ENCODE peak calls at places on chromosomes 11 and 22, in nine cellular contexts. One of them, this sample, is unnamed.

GRCh38 chr11:9069256-9069655 is 22.1 kb downstream of the SCUBE2 start:
- DNase-seq in upper lobe of right lung: no peak
- DNase-seq in right lobe of liver: no peak
- DNase-seq in substantia nigra: no peak
- DNase-seq in CD4-positive, alpha-beta T cell: no peak
- DNase-seq in heart right ventricle: no peak
- DNase-seq in GM23248: no peak
- DNase-seq in SJSA1: no peak
- DNase-seq in left ventricle myocardium inferior: no peak
- DNase-seq in this sample: no peak

GRCh38 chr11:113850188-113850587 is 25.2 kb downstream of the USP28 start:
- DNase-seq in upper lobe of right lung: no peak
- DNase-seq in SJSA1: no peak
- DNase-seq in right lobe of liver: no peak
- DNase-seq in heart right ventricle: no peak
- DNase-seq in GM23248: no peak
- DNase-seq in left ventricle myocardium inferior: no peak
- DNase-seq in CD4-positive, alpha-beta T cell: no peak
- DNase-seq in substantia nigra: no peak
- DNase-seq in this sample: no peak

GRCh38 chr22:45548991-45549736 is 46.5 kb downstream of the FBLN1 start:
- DNase-seq in right lobe of liver: no peak
- DNase-seq in CD4-positive, alpha-beta T cell: no peak
- DNase-seq in GM23248: peak
- DNase-seq in upper lobe of right lung: no peak
- DNase-seq in substantia nigra: no peak
- DNase-seq in left ventricle myocardium inferior: peak
- DNase-seq in SJSA1: peak
- DNase-seq in heart right ventricle: no peak
- DNase-seq in this sample: no peak

GRCh38 chr22:35548762-35549106 is 8.1 kb downstream of the RASD2 start:
- DNase-seq in GM23248: no peak
- DNase-seq in right lobe of liver: no peak
- DNase-seq in heart right ventricle: no peak
- DNase-seq in upper lobe of right lung: no peak
- DNase-seq in substantia nigra: no peak
- DNase-seq in CD4-positive, alpha-beta T cell: no peak
- DNase-seq in SJSA1: no peak
- DNase-seq in left ventricle myocardium inferior: no peak
- DNase-seq in this sample: no peak

GRCh38 chr11:27209562-27210005 is 153.4 kb downstream of the CCDC34 start:
- DNase-seq in SJSA1: peak
- DNase-seq in CD4-positive, alpha-beta T cell: no peak
- DNase-seq in right lobe of liver: no peak
- DNase-seq in GM23248: peak
- DNase-seq in left ventricle myocardium inferior: peak
- DNase-seq in upper lobe of right lung: no peak
- DNase-seq in heart right ventricle: peak
- DNase-seq in substantia nigra: no peak
- DNase-seq in this sample: no peak

GRCh38 chr22:31275018-31275417 is 17.3 kb downstream of the PIK3IP1 start:
- DNase-seq in right lobe of liver: no peak
- DNase-seq in left ventricle myocardium inferior: no peak
- DNase-seq in substantia nigra: no peak
- DNase-seq in heart right ventricle: no peak
- DNase-seq in GM23248: no peak
- DNase-seq in SJSA1: no peak
- DNase-seq in upper lobe of right lung: no peak
- DNase-seq in CD4-positive, alpha-beta T cell: no peak
- DNase-seq in this sample: no peak

GRCh38 chr22:34390400-34390799 is 470.1 kb upstream of the LARGE1 start:
- DNase-seq in substantia nigra: no peak
- DNase-seq in heart right ventricle: no peak
- DNase-seq in CD4-positive, alpha-beta T cell: no peak
- DNase-seq in right lobe of liver: no peak
- DNase-seq in SJSA1: no peak
- DNase-seq in GM23248: no peak
- DNase-seq in left ventricle myocardium inferior: no peak
- DNase-seq in upper lobe of right lung: no peak
- DNase-seq in this sample: no peak

GRCh38 chr11:74466916-74467885 is at the start of gene KCNE3:
- DNase-seq in substantia nigra: no peak
- DNase-seq in right lobe of liver: peak
- DNase-seq in SJSA1: no peak
- DNase-seq in upper lobe of right lung: peak
- DNase-seq in left ventricle myocardium inferior: peak
- DNase-seq in GM23248: peak
- DNase-seq in CD4-positive, alpha-beta T cell: no peak
- DNase-seq in heart right ventricle: peak
- DNase-seq in this sample: no peak

GRCh38 chr11:10350341-10350740 is 45.5 kb downstream of the ADM start:
- DNase-seq in right lobe of liver: no peak
- DNase-seq in GM23248: peak
- DNase-seq in heart right ventricle: no peak
- DNase-seq in upper lobe of right lung: no peak
- DNase-seq in left ventricle myocardium inferior: no peak
- DNase-seq in CD4-positive, alpha-beta T cell: no peak
- DNase-seq in SJSA1: peak
- DNase-seq in substantia nigra: no peak
- DNase-seq in this sample: peak

GRCh38 chr11:70251583-70252285 is 18.8 kb upstream of the PPFIA1 start:
- DNase-seq in CD4-positive, alpha-beta T cell: no peak
- DNase-seq in GM23248: no peak
- DNase-seq in SJSA1: no peak
- DNase-seq in left ventricle myocardium inferior: no peak
- DNase-seq in right lobe of liver: no peak
- DNase-seq in substantia nigra: peak
- DNase-seq in upper lobe of right lung: no peak
- DNase-seq in heart right ventricle: no peak
- DNase-seq in this sample: no peak

GRCh38 chr11:92829671-92830070 is 139.8 kb upstream of the MTNR1B start:
- DNase-seq in right lobe of liver: no peak
- DNase-seq in left ventricle myocardium inferior: no peak
- DNase-seq in heart right ventricle: no peak
- DNase-seq in upper lobe of right lung: no peak
- DNase-seq in GM23248: no peak
- DNase-seq in CD4-positive, alpha-beta T cell: no peak
- DNase-seq in SJSA1: no peak
- DNase-seq in substantia nigra: no peak
- DNase-seq in this sample: no peak

GRCh38 chr11:35892166-35892565 is 51.7 kb upstream of the LDLRAD3 start:
- DNase-seq in right lobe of liver: no peak
- DNase-seq in SJSA1: no peak
- DNase-seq in upper lobe of right lung: no peak
- DNase-seq in left ventricle myocardium inferior: no peak
- DNase-seq in GM23248: peak
- DNase-seq in substantia nigra: no peak
- DNase-seq in heart right ventricle: no peak
- DNase-seq in CD4-positive, alpha-beta T cell: no peak
- DNase-seq in this sample: no peak

GRCh38 chr11:35886759-35887158 is 57.1 kb upstream of the LDLRAD3 start:
- DNase-seq in substantia nigra: no peak
- DNase-seq in SJSA1: no peak
- DNase-seq in upper lobe of right lung: no peak
- DNase-seq in heart right ventricle: no peak
- DNase-seq in GM23248: no peak
- DNase-seq in left ventricle myocardium inferior: no peak
- DNase-seq in CD4-positive, alpha-beta T cell: no peak
- DNase-seq in right lobe of liver: no peak
- DNase-seq in this sample: no peak

DNA sequence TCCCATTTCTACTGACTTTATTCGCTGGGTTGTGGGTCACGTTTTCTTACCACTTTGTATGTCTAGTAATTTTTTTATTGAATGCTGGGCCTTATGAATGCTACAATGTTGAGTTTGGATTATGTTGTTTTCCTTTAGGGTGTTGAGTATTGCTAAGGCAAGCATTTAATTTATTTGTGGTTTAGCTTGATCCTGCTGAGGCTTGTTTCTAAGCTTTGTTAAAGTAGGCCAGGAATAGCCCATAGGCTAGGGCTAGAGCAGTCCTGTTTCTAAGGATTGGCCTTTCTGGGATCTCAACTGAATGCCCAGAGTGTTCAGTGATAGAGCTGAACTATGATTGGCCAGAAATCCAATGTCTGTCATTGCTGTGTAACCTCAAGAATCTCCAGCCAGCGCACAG is 56.1 kb upstream of the LDLRAD3 start:
- DNase-seq in GM23248: no peak
- DNase-seq in heart right ventricle: no peak
- DNase-seq in SJSA1: no peak
- DNase-seq in left ventricle myocardium inferior: no peak
- DNase-seq in right lobe of liver: no peak
- DNase-seq in substantia nigra: no peak
- DNase-seq in CD4-positive, alpha-beta T cell: no peak
- DNase-seq in upper lobe of right lung: no peak
- DNase-seq in this sample: no peak
- H3K27ac ChIP-seq in GM23248: no peak
- H3K27ac ChIP-seq in heart right ventricle: no peak
- H3K27ac ChIP-seq in SJSA1: no peak
- H3K27ac ChIP-seq in left ventricle myocardium inferior: no peak
- H3K27ac ChIP-seq in right lobe of liver: no peak
- H3K27ac ChIP-seq in substantia nigra: no peak
- H3K27ac ChIP-seq in CD4-positive, alpha-beta T cell: no peak
- H3K27ac ChIP-seq in upper lobe of right lung: no peak
- H3K27ac ChIP-seq in this sample: no peak

DNA sequence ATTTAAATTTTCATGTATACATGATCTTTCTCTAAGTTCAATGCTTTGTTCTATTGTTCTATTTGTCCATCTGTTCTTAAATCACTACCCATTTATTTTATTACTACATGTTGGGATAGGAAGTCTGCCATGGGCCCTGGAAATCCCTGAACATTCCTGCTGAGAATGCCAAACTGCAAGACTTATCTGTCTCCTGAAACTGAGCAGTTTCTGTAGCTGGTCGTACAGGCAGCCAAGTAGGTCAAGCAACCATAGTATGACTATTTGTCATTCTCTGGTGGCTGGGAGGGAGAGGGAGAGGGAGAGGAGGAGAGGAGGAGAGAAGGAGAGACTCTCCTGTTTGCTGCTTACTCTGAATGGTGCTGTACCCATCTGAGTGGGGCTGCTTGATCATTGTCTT is 82.8 kb upstream of the SNX19 start:
- DNase-seq in upper lobe of right lung: no peak
- DNase-seq in right lobe of liver: no peak
- DNase-seq in GM23248: peak
- DNase-seq in left ventricle myocardium inferior: no peak
- DNase-seq in SJSA1: no peak
- DNase-seq in heart right ventricle: no peak
- DNase-seq in CD4-positive, alpha-beta T cell: no peak
- DNase-seq in substantia nigra: no peak
- DNase-seq in this sample: no peak
- H3K27ac ChIP-seq in upper lobe of right lung: no peak
- H3K27ac ChIP-seq in right lobe of liver: no peak
- H3K27ac ChIP-seq in GM23248: peak
- H3K27ac ChIP-seq in left ventricle myocardium inferior: no peak
- H3K27ac ChIP-seq in SJSA1: no peak
- H3K27ac ChIP-seq in heart right ventricle: no peak
- H3K27ac ChIP-seq in CD4-positive, alpha-beta T cell: no peak
- H3K27ac ChIP-seq in substantia nigra: no peak
- H3K27ac ChIP-seq in this sample: no peak

GRCh38 chr11:121067453-121067852 is 33.6 kb upstream of the TECTA start:
- DNase-seq in GM23248: no peak
- DNase-seq in CD4-positive, alpha-beta T cell: no peak
- DNase-seq in SJSA1: no peak
- DNase-seq in right lobe of liver: no peak
- DNase-seq in left ventricle myocardium inferior: no peak
- DNase-seq in upper lobe of right lung: no peak
- DNase-seq in heart right ventricle: no peak
- DNase-seq in substantia nigra: no peak
- DNase-seq in this sample: no peak
- H3K27ac ChIP-seq in GM23248: no peak
- H3K27ac ChIP-seq in CD4-positive, alpha-beta T cell: no peak
- H3K27ac ChIP-seq in SJSA1: no peak
- H3K27ac ChIP-seq in right lobe of liver: peak
- H3K27ac ChIP-seq in left ventricle myocardium inferior: no peak
- H3K27ac ChIP-seq in upper lobe of right lung: no peak
- H3K27ac ChIP-seq in heart right ventricle: no peak
- H3K27ac ChIP-seq in substantia nigra: peak
- H3K27ac ChIP-seq in this sample: no peak

DNA sequence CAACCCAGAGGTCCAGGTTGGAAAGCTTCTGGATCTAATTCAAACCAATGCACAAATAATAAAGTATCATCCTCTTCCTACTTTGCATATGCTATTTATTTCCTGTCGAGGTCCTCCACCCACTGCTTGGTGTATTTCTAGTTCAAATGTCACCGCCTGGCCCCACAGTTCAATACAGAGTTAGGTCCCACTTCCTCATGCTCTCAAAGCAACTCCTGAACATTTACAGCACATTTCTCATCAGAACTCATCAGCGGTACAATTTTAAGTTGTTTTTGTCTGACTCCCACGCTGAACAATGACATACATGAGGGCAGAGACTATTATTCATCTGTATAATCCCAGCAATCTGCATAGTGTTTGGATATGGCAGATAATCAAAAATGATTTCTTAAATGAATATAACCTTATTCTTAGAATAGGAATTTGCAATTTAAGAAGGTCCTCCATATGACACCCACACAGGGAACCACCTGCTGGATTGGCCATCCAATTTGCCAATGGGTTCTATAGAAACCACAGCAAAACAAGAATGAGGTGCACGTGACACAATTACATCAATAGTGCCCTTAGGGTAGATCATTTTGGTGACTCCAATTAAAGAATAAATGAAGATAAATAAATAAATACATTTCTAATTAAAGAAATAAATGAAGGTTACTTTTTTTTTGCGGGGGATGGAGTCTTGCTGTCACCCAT is 54.3 kb downstream of the SLC25A17 start:
- DNase-seq in heart right ventricle: no peak
- DNase-seq in right lobe of liver: no peak
- DNase-seq in SJSA1: no peak
- DNase-seq in upper lobe of right lung: no peak
- DNase-seq in left ventricle myocardium inferior: no peak
- DNase-seq in substantia nigra: no peak
- DNase-seq in GM23248: peak
- DNase-seq in CD4-positive, alpha-beta T cell: peak
- DNase-seq in this sample: no peak
- H3K27ac ChIP-seq in heart right ventricle: no peak
- H3K27ac ChIP-seq in right lobe of liver: no peak
- H3K27ac ChIP-seq in SJSA1: no peak
- H3K27ac ChIP-seq in upper lobe of right lung: no peak
- H3K27ac ChIP-seq in left ventricle myocardium inferior: no peak
- H3K27ac ChIP-seq in substantia nigra: no peak
- H3K27ac ChIP-seq in GM23248: no peak
- H3K27ac ChIP-seq in CD4-positive, alpha-beta T cell: peak
- H3K27ac ChIP-seq in this sample: no peak

DNA sequence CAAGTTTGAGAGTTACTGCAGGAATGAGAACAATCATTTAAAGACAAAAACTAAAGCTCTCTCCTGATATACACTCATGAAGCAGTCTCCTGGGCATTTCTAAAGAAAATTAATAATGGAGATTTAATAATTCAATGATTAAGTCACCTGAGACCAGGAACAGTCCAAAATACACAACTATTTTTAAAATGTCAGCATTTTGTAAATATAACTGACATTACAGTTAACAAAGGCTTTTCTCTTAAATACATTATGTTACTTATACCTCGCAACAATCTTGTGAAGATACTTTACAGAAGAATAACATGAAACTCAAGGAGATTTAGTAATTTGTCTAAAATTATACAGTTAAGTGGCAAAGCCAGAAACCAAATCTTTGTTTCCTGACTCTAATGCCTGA is 87.6 kb downstream of the LARGE2 start:
- DNase-seq in SJSA1: no peak
- DNase-seq in upper lobe of right lung: no peak
- DNase-seq in substantia nigra: no peak
- DNase-seq in GM23248: no peak
- DNase-seq in left ventricle myocardium inferior: no peak
- DNase-seq in heart right ventricle: no peak
- DNase-seq in right lobe of liver: no peak
- DNase-seq in CD4-positive, alpha-beta T cell: no peak
- DNase-seq in this sample: no peak
- H3K27ac ChIP-seq in SJSA1: no peak
- H3K27ac ChIP-seq in upper lobe of right lung: no peak
- H3K27ac ChIP-seq in substantia nigra: no peak
- H3K27ac ChIP-seq in GM23248: peak
- H3K27ac ChIP-seq in left ventricle myocardium inferior: no peak
- H3K27ac ChIP-seq in heart right ventricle: no peak
- H3K27ac ChIP-seq in right lobe of liver: no peak
- H3K27ac ChIP-seq in CD4-positive, alpha-beta T cell: no peak
- H3K27ac ChIP-seq in this sample: no peak

This sample was measured in iPS DF 6.9.